ENCODE peak calls at places on chromosomes 4 and X, in five cellular contexts. G, B, E, M and T are unnamed samples. For H3K4me1 and H3K36me3, the result is how much of the 10 kb centered on the place peaks cover.

GRCh38 chrX:112512509-112512908 is 167.2 kb downstream of the LHFPL1 start:
- DNase-seq in G (no peak), B (no peak), E (no peak), M (no peak), T (no peak)

GRCh38 chr4:52658671-52659015 is 458 bp downstream of the USP46 start:
- DNase-seq in G (no peak), B (no peak), E (peak), M (no peak), T (peak)

GRCh38 chrX:41449138-41449537 is 2.0 kb downstream of the NYX start:
- DNase-seq in G (no peak), B (no peak), E (peak), M (no peak), T (no peak)

GRCh38 chr4:14415146-14415545 is 587.1 kb upstream of the CPEB2 start:
- DNase-seq in G (no peak), B (peak), E (no peak), M (no peak), T (no peak)

GRCh38 chr4:150310159-150310895 is 232.1 kb downstream of the DCLK2 start:
- DNase-seq in G (no peak), B (no peak), E (no peak), M (no peak), T (no peak)

GRCh38 chrX:45347877-45348675 is 147.4 kb upstream of the DIPK2B start:
- DNase-seq in G (no peak), B (no peak), E (no peak), M (no peak), T (no peak)

GRCh38 chrX:102950908-102951866 is 14.1 kb downstream of the RAB40AL start:
- DNase-seq in G (peak), B (peak), E (peak), M (peak), T (peak)

GRCh38 chr4:22514431-22514830 is 1.4 kb downstream of the ADGRA3 start:
- DNase-seq in G (no peak), B (no peak), E (no peak), M (no peak), T (no peak)

GRCh38 chr4:10316851-10317250 is 140.4 kb downstream of the ZNF518B start:
- DNase-seq in G (no peak), B (no peak), E (no peak), M (no peak), T (no peak)

GRCh38 chr4:176475091-176475490 is 155.3 kb downstream of the SPCS3 start:
- DNase-seq in G (no peak), B (no peak), E (no peak), M (no peak), T (no peak)

GRCh38 chr4:119041951-119042560 is 93.6 kb upstream of the MYOZ2 start:
- DNase-seq in G (peak), B (peak), E (peak), M (peak), T (peak)

DNA sequence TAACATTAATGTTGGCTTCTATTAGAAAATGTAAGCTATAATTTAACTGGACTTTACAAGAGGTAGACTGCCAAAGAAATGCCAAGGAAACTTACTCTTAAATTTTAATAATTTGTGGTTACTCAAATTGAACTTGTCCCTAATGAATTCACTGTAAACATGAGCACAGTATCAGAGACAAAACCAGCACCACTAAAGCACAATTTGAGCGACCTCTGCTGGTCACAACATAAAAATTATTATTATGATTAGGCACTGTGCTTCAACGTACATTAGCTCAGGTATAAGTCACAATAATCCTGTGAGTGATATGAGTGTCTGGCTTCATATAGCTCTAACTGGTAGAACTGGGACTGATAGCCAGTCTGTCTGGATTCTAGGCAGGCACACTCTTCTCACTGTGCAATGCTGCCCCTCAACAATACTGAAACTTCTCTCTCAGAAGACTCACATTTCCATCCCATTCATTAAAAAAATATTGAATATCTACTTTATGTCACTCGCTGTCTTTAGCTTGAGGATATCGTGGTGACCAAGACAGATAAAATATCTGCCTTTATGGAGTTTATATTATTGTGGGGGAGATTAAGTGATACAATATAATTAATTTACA is 8.0 kb downstream of the NUDT6 start:
- DNase-seq in G (no peak), B (peak), E (peak), M (no peak), T (no peak)
- TF ChIP-seq CTCF in G (peak), B (peak), E (peak), M (peak), T (no peak)

GRCh38 chr4:54228563-54229501 is at the start of gene PDGFRA:
- DNase-seq in G (peak), B (peak), E (no peak), M (peak), T (peak)
- H3K4me1 ChIP-seq in G (under half), B (under half), E (under half), M (under half), T (under half)

GRCh38 chrX:47224266-47224895 is 5.9 kb downstream of the CDK16 start:
- DNase-seq in G (no peak), B (no peak), E (no peak), M (no peak), T (no peak)
- H3K36me3 ChIP-seq in G (under half), B (under half), E (half or more), M (half or more), T (under half)

GRCh38 chrX:48468693-48469691 is 1.1 kb downstream of the SLC38A5 start:
- DNase-seq in G (no peak), B (no peak), E (peak), M (no peak), T (no peak)

GRCh38 chrX:48467331-48467761 is 2.7 kb downstream of the SLC38A5 start:
- DNase-seq in G (no peak), B (no peak), E (no peak), M (no peak), T (peak)

GRCh38 chrX:48468247-48468671 is 1.8 kb downstream of the SLC38A5 start:
- DNase-seq in G (no peak), B (no peak), E (peak), M (no peak), T (no peak)

GRCh38 chrX:48465336-48465933 is 4.6 kb downstream of the SLC38A5 start:
- DNase-seq in G (no peak), B (no peak), E (no peak), M (no peak), T (no peak)

DNA sequence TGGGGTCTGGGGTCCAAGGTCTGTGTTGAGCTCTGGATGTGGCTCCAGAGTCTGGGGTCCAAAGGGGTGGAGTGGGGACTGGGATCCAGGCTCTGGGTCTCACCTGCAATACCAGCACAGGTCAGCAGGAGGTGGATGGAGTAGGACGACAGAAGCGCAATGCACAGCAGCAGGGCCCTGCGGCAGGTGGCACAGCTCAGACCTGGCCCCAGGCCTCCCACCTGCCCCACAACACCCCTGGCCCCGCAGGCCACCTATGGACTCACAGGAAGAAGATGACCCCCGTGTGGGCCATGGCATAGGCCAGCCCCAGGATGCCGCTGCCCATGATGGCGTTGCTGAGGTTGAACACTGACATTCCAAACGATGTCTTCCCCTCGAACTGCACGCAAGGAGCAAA is 3.4 kb downstream of the SLC38A5 start:
- DNase-seq in G (no peak), B (no peak), E (no peak), M (no peak), T (no peak)
- TF ChIP-seq CTCF in G (no peak), B (no peak), E (peak), M (no peak), T (no peak)

GRCh38 chr4:158161561-158162354 is 11.1 kb downstream of the GASK1B start:
- DNase-seq in G (no peak), B (peak), E (no peak), M (peak), T (no peak)

GRCh38 chr4:158166701-158167100 is 6.1 kb downstream of the GASK1B start:
- DNase-seq in G (no peak), B (no peak), E (no peak), M (no peak), T (no peak)

GRCh38 chr4:158164849-158165248 is 8.0 kb downstream of the GASK1B start:
- DNase-seq in G (no peak), B (no peak), E (no peak), M (no peak), T (no peak)

GRCh38 chr4:158162637-158163036 is 10.2 kb downstream of the GASK1B start:
- DNase-seq in G (no peak), B (peak), E (no peak), M (no peak), T (no peak)

GRCh38 chr4:158163941-158164665 is 8.7 kb downstream of the GASK1B start:
- DNase-seq in G (no peak), B (no peak), E (no peak), M (no peak), T (peak)
- H3K4me1 ChIP-seq in G (under half), B (under half), E (under half), M (under half), T (under half)